ENCODE peak calls at places on chromosomes 4 and X, in six cellular contexts. L is astrocyte of the spinal cord, C is A673, K is fibroblast of pulmonary artery, E is fibroblast of lung, M is foreskin fibroblast. X is an unnamed sample.

GRCh38 chr4:184647391-184648101 is 1.7 kb downstream of the CASP3 start:
- DNase-seq in L (peak), C (no peak), K (peak), E (peak), M (no peak), X (no peak)

GRCh38 chr4:169151671-169152070 is 119.1 kb downstream of the SH3RF1 start:
- DNase-seq in L (peak), C (no peak), K (peak), E (peak), M (peak), X (no peak)

GRCh38 chr4:20395160-20395773 is 143.6 kb downstream of the SLIT2 start:
- DNase-seq in L (no peak), C (peak), K (peak), E (peak), M (no peak), X (no peak)

GRCh38 chr4:91092398-91092955 is 965.3 kb downstream of the CCSER1 start:
- DNase-seq in L (no peak), C (no peak), K (no peak), E (no peak), M (no peak), X (no peak)

GRCh38 chr4:25658777-25659176 is 3.1 kb downstream of the SLC34A2 start:
- DNase-seq in L (no peak), C (no peak), K (no peak), E (no peak), M (no peak), X (no peak)

GRCh38 chr4:105541420-105541819 is 11.0 kb upstream of the ARHGEF38 start:
- DNase-seq in L (no peak), C (no peak), K (no peak), E (no peak), M (no peak), X (no peak)

GRCh38 chrX:151852294-151852693 is 60.4 kb upstream of the MAGEA4 start:
- DNase-seq in L (no peak), C (no peak), K (no peak), E (no peak), M (no peak), X (no peak)

GRCh38 chr4:182297659-182298058 is 54.5 kb downstream of the TENM3 start:
- DNase-seq in L (peak), C (no peak), K (peak), E (peak), M (no peak), X (no peak)

GRCh38 chrX:86845101-86845500 is 672.5 kb upstream of the KLHL4 start:
- DNase-seq in L (no peak), C (no peak), K (no peak), E (no peak), M (no peak), X (no peak)

GRCh38 chrX:45794995-45795337 is 594.3 kb upstream of the DIPK2B start:
- DNase-seq in L (no peak), C (no peak), K (no peak), E (no peak), M (no peak), X (no peak)

GRCh38 chr4:2699534-2699933 is 56.6 kb downstream of the TNIP2 start:
- DNase-seq in L (no peak), C (no peak), K (no peak), E (no peak), M (no peak), X (no peak)

GRCh38 chrX:363621-364375 is 22.9 kb downstream of the PPP2R3B start:
- DNase-seq in L (no peak), C (no peak), K (no peak), E (no peak), M (no peak), X (no peak)

GRCh38 chr4:83179205-83179604 is 64.7 kb upstream of the PLAC8 start:
- DNase-seq in L (no peak), C (no peak), K (no peak), E (no peak), M (no peak), X (no peak)

GRCh38 chr4:38612996-38613395 is 51.0 kb upstream of the KLF3 start:
- DNase-seq in L (peak), C (peak), K (peak), E (peak), M (no peak), X (no peak)

GRCh38 chr4:184439856-184440592 is 34.3 kb downstream of the IRF2 start:
- DNase-seq in L (peak), C (no peak), K (peak), E (peak), M (no peak), X (peak)

GRCh38 chr4:80500593-80500992 is 165.1 kb downstream of the CFAP299 start:
- DNase-seq in L (peak), C (no peak), K (peak), E (peak), M (peak), X (no peak)

GRCh38 chr4:93731448-93731847 is 97.1 kb upstream of the ATOH1 start:
- DNase-seq in L (no peak), C (no peak), K (no peak), E (peak), M (peak), X (no peak)

GRCh38 chr4:46389301-46389761 is 597 bp downstream of the GABRA2 start:
- DNase-seq in L (peak), C (peak), K (peak), E (peak), M (no peak), X (no peak)

GRCh38 chrX:41001327-41001726 is 83.9 kb upstream of the USP9X start:
- DNase-seq in L (no peak), C (no peak), K (no peak), E (no peak), M (no peak), X (no peak)

GRCh38 chrX:94178145-94178790 is 504.3 kb downstream of the FAM133A start:
- DNase-seq in L (peak), C (peak), K (no peak), E (no peak), M (no peak), X (no peak)

DNA sequence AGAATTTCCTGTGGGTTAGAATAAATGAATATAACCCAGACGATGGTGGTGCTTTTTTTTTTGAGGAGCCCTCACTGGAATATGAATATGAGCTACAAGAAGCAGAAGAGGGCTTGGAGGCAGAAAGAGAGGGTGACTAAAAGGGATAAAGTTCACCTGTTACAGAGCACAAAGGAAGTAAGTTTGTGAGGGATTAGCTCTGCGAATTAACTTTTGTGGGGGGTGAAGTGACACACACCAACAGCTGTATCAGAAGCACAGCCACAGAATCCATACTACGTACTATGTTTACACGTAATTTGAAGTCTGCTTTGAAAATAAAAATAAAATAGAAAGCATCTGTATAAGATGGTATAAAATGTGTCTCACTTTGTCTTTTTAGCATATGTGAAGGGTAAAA is 963.6 kb upstream of the DIAPH2 start:
- DNase-seq in L (no peak), C (no peak), K (no peak), E (no peak), M (no peak), X (no peak)
- H3K4me3 ChIP-seq in L (no peak), C (no peak), K (no peak), E (no peak), M (no peak), X (no peak)

DNA sequence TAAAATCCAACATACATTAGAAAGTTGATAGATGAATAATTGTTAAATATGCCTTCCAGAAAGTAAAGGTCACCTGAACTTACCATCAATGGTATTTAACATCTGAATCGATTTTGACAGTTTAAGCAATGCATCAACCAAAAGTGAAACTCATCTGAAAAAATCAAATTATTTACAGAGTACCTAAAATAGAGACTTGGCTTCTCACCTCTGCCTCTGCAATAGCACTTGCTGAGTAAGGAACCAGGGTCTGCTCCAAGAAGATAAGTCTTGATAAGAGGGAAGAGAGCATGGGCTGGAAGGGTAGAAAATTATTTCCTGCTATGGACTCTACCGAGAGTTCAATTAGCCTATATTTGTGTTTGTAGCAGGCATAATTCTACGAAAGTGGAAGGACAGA is 868.3 kb downstream of the STIM2 start:
- DNase-seq in L (no peak), C (no peak), K (no peak), E (no peak), M (no peak), X (no peak)
- H3K4me3 ChIP-seq in L (no peak), C (no peak), K (no peak), E (no peak), M (no peak), X (no peak)

DNA sequence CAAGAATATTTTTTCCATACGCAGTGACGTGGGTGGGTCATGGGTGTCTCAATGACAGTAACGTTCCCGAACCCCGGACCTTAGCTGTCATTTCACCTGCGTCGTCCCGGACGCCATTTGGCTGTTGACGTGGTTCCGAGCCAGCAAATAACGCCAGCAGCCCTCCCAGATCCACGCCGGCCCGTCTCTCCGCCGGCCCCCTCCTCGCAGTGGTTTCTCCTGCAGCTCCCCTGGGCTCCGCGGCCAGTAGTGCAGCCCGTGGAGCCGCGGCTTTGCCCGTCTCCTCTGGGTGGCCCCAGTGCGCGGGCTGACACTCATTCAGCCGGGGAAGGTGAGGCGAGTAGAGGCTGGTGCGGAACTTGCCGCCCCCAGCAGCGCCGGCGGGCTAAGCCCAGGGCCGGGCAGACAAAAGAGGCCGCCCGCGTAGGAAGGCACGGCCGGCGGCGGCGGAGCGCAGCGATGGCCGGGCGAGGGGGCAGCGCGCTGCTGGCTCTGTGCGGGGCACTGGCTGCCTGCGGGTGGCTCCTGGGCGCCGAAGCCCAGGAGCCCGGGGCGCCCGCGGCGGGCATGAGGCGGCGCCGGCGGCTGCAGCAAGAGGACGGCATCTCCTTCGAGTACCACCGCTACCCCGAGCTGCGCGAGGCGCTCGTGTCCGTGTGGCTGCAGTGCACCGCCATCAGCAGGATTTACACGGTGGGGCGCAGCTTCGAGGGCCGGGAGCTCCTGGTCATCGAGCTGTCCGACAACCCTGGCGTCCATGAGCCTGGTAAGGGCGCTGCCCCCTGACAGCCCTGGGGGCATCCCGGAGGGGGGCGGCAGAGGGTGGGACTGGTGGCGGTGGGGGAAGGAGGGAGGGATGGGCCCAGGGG is at the start of gene CPE:
- DNase-seq in L (peak), C (peak), K (peak), E (peak), M (peak), X (peak)
- H3K4me3 ChIP-seq in L (peak), C (peak), K (peak), E (peak), M (peak), X (peak)

GRCh38 chrX:153927686-153927935 is 1.5 kb upstream of the ARHGAP4 start:
- DNase-seq in L (no peak), C (no peak), K (no peak), E (no peak), M (no peak), X (no peak)

GRCh38 chrX:153925739-153926593 is at the start of gene ARHGAP4:
- DNase-seq in L (no peak), C (no peak), K (no peak), E (no peak), M (no peak), X (no peak)

GRCh38 chrX:153925387-153925738 is 701 bp downstream of the ARHGAP4 start:
- DNase-seq in L (no peak), C (no peak), K (no peak), E (no peak), M (no peak), X (no peak)

GRCh38 chrX:153926863-153927685 is 1.0 kb upstream of the ARHGAP4 start:
- DNase-seq in L (no peak), C (peak), K (peak), E (no peak), M (no peak), X (no peak)

DNA sequence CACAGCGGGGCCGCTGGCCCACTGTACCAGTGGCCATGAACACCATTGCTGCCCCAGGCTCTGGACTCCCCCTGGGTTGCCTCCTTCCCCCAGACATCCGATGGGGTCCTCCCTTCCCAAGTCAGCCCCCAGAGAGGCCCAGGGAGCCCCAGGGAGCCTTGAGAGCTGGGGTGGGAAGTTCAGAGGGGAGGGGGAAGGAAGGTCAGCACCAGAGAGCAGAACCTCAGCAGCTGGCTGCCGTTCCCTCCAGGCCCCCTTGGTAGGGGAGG is 464 bp upstream of the ARHGAP4 start:
- DNase-seq in L (no peak), C (no peak), K (no peak), E (no peak), M (no peak), X (no peak)
- H3K4me3 ChIP-seq in L (no peak), C (peak), K (no peak), E (no peak), M (no peak), X (peak)

DNA sequence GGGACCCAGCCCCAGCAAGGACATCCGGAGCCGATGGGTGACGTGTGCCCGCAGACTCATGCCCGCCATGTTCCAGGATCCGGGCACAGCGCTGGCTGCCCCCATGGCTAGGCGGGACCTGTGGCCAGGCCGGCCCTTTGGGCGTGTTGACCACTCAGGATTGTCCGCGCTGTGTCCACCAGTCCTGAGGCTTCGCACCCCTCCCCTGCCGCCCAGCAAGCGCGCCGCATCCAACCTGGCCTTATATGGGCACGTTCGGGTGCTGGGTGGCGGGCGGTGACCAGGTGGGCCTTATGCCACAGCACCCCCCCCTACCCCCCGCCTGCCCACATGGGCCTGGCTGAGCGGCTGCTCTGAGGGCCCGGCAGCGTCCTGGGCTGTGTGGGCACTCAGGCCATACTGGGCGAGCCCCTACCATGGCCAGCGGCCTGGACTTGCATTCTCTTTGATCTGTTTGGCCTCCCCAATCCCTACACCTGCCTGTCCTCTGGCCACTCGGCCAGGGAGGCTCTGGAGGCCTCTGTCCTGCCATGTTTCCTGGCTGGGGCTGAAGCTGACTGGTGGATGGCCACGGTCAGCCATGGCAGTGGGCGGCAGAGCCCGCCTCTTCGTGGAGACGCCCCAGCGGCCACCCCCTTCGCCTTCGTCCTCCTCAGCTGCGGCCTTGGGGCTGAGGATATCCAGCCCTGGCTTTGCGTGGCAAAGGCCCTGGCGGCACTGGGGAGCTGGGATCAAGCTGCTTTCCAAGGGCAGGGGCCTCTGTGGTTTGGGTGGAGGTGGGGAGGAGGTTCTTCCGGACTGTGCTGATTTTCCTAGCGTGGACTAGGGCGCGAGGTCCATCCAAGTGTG is 2.0 kb downstream of the FGFRL1 start:
- DNase-seq in L (no peak), C (no peak), K (no peak), E (no peak), M (no peak), X (no peak)
- H3K4me3 ChIP-seq in L (no peak), C (no peak), K (no peak), E (no peak), M (no peak), X (no peak)

GRCh38 chr4:118997601-118998000 is 108.9 kb downstream of the SYNPO2 start:
- DNase-seq in L (no peak), C (no peak), K (no peak), E (no peak), M (peak), X (no peak)
- H3K4me3 ChIP-seq in L (no peak), C (no peak), K (no peak), E (no peak), M (no peak), X (no peak)